ENCODE peak calls at places on chromosomes 13 and 19, in seven cellular contexts. Z is GM12864, V is T-helper 2 cell, C is activated B cell treated with CpG ODN at 0.5 μM for 24 hours, J is GM23248, B is activated gamma-delta T cell treated with Interleukin-2 at 50 U/mL for 16 hours, I is heart right ventricle. D is an unnamed sample.

GRCh38 chr19:28710278-28710677 is 502.7 kb downstream of the UQCRFS1 start:
- DNase-seq in J (peak; percentile 71), Z (peak; percentile 0), I (no peak), V (peak; percentile 61), B (no peak), C (no peak), D (no peak)

GRCh38 chr19:12788682-12789097 is 2.6 kb upstream of the JUNB start:
- DNase-seq in C (peak; percentile 67), I (peak; percentile 84), Z (no peak), B (no peak), V (peak; percentile 63), J (peak; percentile 85), D (no peak)

GRCh38 chr13:48161530-48162179 is 66.8 kb upstream of the MED4 start:
- DNase-seq in V (no peak), B (no peak), C (no peak), I (peak; percentile 29), J (no peak), Z (no peak), D (no peak)

GRCh38 chr19:50174100-50174793 is 11.2 kb upstream of the IZUMO2 start:
- DNase-seq in C (no peak), V (no peak), B (no peak), I (no peak), Z (no peak), J (no peak), D (no peak)

GRCh38 chr19:53881482-53882390 is at the start of gene PRKCG:
- DNase-seq in Z (no peak), I (peak; percentile 43), C (peak; percentile 52), B (peak; percentile 62), J (peak; percentile 45), V (peak; percentile 54), D (peak; percentile 66)

GRCh38 chr19:13040232-13040915 is 45.1 kb downstream of the NFIX start:
- DNase-seq in Z (no peak), V (no peak), I (no peak), J (peak; percentile 35), C (no peak), B (no peak), D (no peak)

GRCh38 chr19:3983936-3984583 is 1.2 kb downstream of the EEF2 start:
- DNase-seq in I (no peak), J (peak; percentile 88), V (peak; percentile 65), C (no peak), Z (no peak), B (no peak), D (no peak)

GRCh38 chr19:48779636-48780035 is 24.3 kb downstream of the FGF21 start:
- DNase-seq in J (no peak), Z (no peak), V (no peak), I (no peak), C (no peak), B (no peak), D (no peak)

GRCh38 chr13:101144808-101145419 is 271.4 kb downstream of the NALCN start:
- DNase-seq in J (peak; percentile 75), C (no peak), V (peak; percentile 52), Z (peak; percentile 22), B (no peak), I (no peak), D (no peak)

GRCh38 chr13:26011996-26012688 is 39.7 kb downstream of the SHISA2 start:
- DNase-seq in J (peak; percentile 27), C (no peak), B (peak; percentile 60), Z (no peak), I (peak; percentile 19), V (peak; percentile 75), D (peak; percentile 62)

GRCh38 chr19:13463296-13463695 is 43.0 kb downstream of the CACNA1A start:
- DNase-seq in C (no peak), J (peak; percentile 35), V (peak; percentile 7), I (no peak), B (no peak), Z (no peak), D (no peak)

GRCh38 chr19:40143612-40144011 is 47.6 kb upstream of the MAP3K10 start:
- DNase-seq in B (peak; percentile 25), I (peak; percentile 20), J (no peak), V (peak; percentile 57), Z (peak; percentile 74), C (no peak), D (peak; percentile 12)

GRCh38 chr19:46728693-46729339 is 11.9 kb upstream of the PRKD2 start:
- DNase-seq in Z (no peak), B (peak; percentile 83), C (peak; percentile 82), I (peak; percentile 84), V (peak; percentile 74), J (peak; percentile 71), D (peak; percentile 78)

GRCh38 chr13:27182844-27183497 is 11.4 kb upstream of the USP12 start:
- DNase-seq in I (peak; percentile 41), V (no peak), J (peak; percentile 97), B (no peak), Z (no peak), C (no peak), D (no peak)

GRCh38 chr19:58182989-58183821 is at the start of gene ZNF274:
- DNase-seq in V (peak; percentile 96), Z (peak; percentile 75), J (peak; percentile 97), B (peak; percentile 89), I (peak; percentile 95), C (peak; percentile 93), D (peak; percentile 92)

GRCh38 chr19:37932985-37933953 is 26.3 kb downstream of the SIPA1L3 start:
- DNase-seq in I (no peak), J (peak; percentile 50), V (no peak), B (no peak), C (no peak), Z (no peak), D (no peak)

GRCh38 chr19:13980340-13980739 is 25.8 kb downstream of the RFX1 start:
- DNase-seq in Z (no peak), V (no peak), B (no peak), C (no peak), J (no peak), I (no peak), D (no peak)

GRCh38 chr19:900302-901111 is 7.2 kb downstream of the RNU6-9 start:
- DNase-seq in B (no peak), J (no peak), I (no peak), Z (no peak), V (peak; percentile 49), C (no peak), D (peak; percentile 40)

GRCh38 chr19:2273356-2274184 is 8.4 kb downstream of the PEAK3 start:
- DNase-seq in I (peak; percentile 82), Z (peak; percentile 68), J (peak; percentile 77), C (peak; percentile 87), V (peak; percentile 94), B (peak; percentile 74), D (peak; percentile 75)

GRCh38 chr19:4390017-4390861 is 10.1 kb downstream of the SH3GL1 start:
- DNase-seq in Z (no peak), C (no peak), J (peak; percentile 64), V (no peak), B (no peak), I (no peak), D (no peak)

GRCh38 chr13:23018143-23018542 is 162.6 kb upstream of the SGCG start:
- DNase-seq in B (no peak), I (no peak), C (no peak), Z (no peak), J (no peak), V (no peak), D (no peak)

GRCh38 chr13:48839171-48839570 is 136.5 kb upstream of the FNDC3A start:
- DNase-seq in Z (no peak), V (no peak), C (no peak), B (no peak), I (no peak), J (no peak), D (no peak)

GRCh38 chr19:35392742-35393350 is 22.0 kb downstream of the GPR42 start:
- DNase-seq in B (no peak), I (no peak), C (no peak), Z (no peak), V (no peak), J (no peak), D (no peak)